ENCODE peak calls at places on chromosomes 12 and 14, in four cellular contexts. R is endothelial cell of umbilical vein, H is H1, V is fibroblast of mammary gland. I is an unnamed sample.

GRCh38 chr14:45633220-45633984 is 380.4 kb upstream of the MIS18BP1 start:
- DNase-seq in R (no peak), V (no peak), H (no peak), I (no peak)

GRCh38 chr14:64266206-64266605 is 28.0 kb downstream of the ESR2 start:
- DNase-seq in V (peak), H (no peak), R (peak), I (no peak)

GRCh38 chr14:77154421-77154820 is 12.8 kb upstream of the ZDHHC22 start:
- DNase-seq in H (no peak), V (no peak), R (no peak), I (no peak)

GRCh38 chr14:73726025-73726961 is 12.1 kb upstream of the PNMA1 start:
- DNase-seq in R (no peak), V (no peak), H (no peak), I (no peak)

GRCh38 chr14:51336304-51336703 is 96.3 kb downstream of the TMX1 start:
- DNase-seq in H (no peak), V (no peak), R (no peak), I (no peak)

GRCh38 chr12:131912526-131913274 is 16.4 kb upstream of the PUS1 start:
- DNase-seq in V (peak), H (no peak), R (peak), I (no peak)

GRCh38 chr14:57295261-57295660 is 26.5 kb downstream of the AP5M1 start:
- DNase-seq in H (no peak), R (no peak), V (no peak), I (no peak)

GRCh38 chr14:31945074-31945613 is 132.0 kb upstream of the ARHGAP5 start:
- DNase-seq in V (no peak), R (no peak), H (no peak), I (no peak)

GRCh38 chr12:118310320-118310719 is 62.4 kb downstream of the TAOK3 start:
- DNase-seq in R (no peak), H (no peak), V (no peak), I (no peak)

GRCh38 chr12:104133861-104134260 is 4.1 kb downstream of the NFYB start:
- DNase-seq in V (peak), R (no peak), H (no peak), I (no peak)

GRCh38 chr14:24440606-24441399 is 1.8 kb downstream of the SDR39U1 start:
- DNase-seq in H (no peak), R (no peak), V (no peak), I (no peak)

GRCh38 chr12:127277882-127278281 is 989.1 kb upstream of the TMEM132C start:
- DNase-seq in V (no peak), R (no peak), H (no peak), I (no peak)

GRCh38 chr12:5904441-5904840 is 40.6 kb downstream of the ANO2 start:
- DNase-seq in H (no peak), R (no peak), V (no peak), I (no peak)

GRCh38 chr12:71439613-71440392 is at the start of gene LGR5:
- DNase-seq in H (no peak), V (no peak), R (peak), I (no peak)

GRCh38 chr12:6435941-6436715 is 8.6 kb upstream of the CD27 start:
- DNase-seq in H (no peak), V (no peak), R (no peak), I (no peak)

GRCh38 chr12:49334226-49334625 is 2.8 kb downstream of the C1QL4 start:
- DNase-seq in V (no peak), R (no peak), H (no peak), I (no peak)

GRCh38 chr12:129696952-129697351 is 206.9 kb downstream of the TMEM132D start:
- DNase-seq in H (no peak), V (no peak), R (no peak), I (no peak)

GRCh38 chr14:38409081-38409705 is 153.3 kb upstream of the CLEC14A start:
- DNase-seq in H (no peak), V (peak), R (no peak), I (no peak)

GRCh38 chr12:1970331-1970900 is 33.8 kb downstream of the DCP1B start:
- DNase-seq in H (no peak), R (no peak), V (no peak), I (no peak)

GRCh38 chr14:57254884-57255283 is 13.8 kb downstream of the EXOC5 start:
- DNase-seq in H (no peak), V (no peak), R (no peak), I (no peak)

GRCh38 chr12:107992870-107993451 is 136.1 kb upstream of the WSCD2 start:
- DNase-seq in H (peak), R (peak), V (peak), I (peak)

GRCh38 chr12:49059385-49060232 is 985 bp downstream of the KMT2D start:
- DNase-seq in R (peak), H (no peak), V (no peak), I (no peak)

GRCh38 chr12:121576851-121577391 is 3.9 kb downstream of the KDM2B start:
- DNase-seq in H (peak), R (no peak), V (peak), I (no peak)

GRCh38 chr12:68505915-68506314 is 104.8 kb upstream of the RAP1B start:
- DNase-seq in R (no peak), H (no peak), V (no peak), I (no peak)

GRCh38 chr12:117105902-117106301 is 6.7 kb upstream of the TESC start:
- DNase-seq in V (no peak), H (no peak), R (no peak), I (no peak)

GRCh38 chr12:78403681-78404080 is 460.9 kb upstream of the SYT1 start:
- DNase-seq in H (no peak), R (no peak), V (peak), I (no peak)

GRCh38 chr12:97160277-97160676 is 253.2 kb downstream of the NEDD1 start:
- DNase-seq in V (no peak), H (no peak), R (no peak), I (no peak)

GRCh38 chr12:49585477-49586445 is 17.8 kb upstream of the MCRS1 start:
- DNase-seq in H (no peak), R (no peak), V (no peak), I (no peak)

GRCh38 chr14:60204843-60205774 is 39.9 kb upstream of the DHRS7 start:
- DNase-seq in V (no peak), H (no peak), R (no peak), I (no peak)

GRCh38 chr12:25071366-25071765 is 122.5 kb upstream of the BCAT1 start:
- DNase-seq in R (peak), V (no peak), H (no peak), I (no peak)

GRCh38 chr14:94341654-94342333 is 18.7 kb upstream of the SERPINA6 start:
- DNase-seq in V (no peak), R (no peak), H (no peak), I (no peak)

GRCh38 chr12:118120579-118121363 is 15.2 kb upstream of the PEBP1 start:
- DNase-seq in H (peak), V (peak), R (peak), I (no peak)

GRCh38 chr12:126159139-126159538 is 1093.9 kb downstream of the AACS start:
- DNase-seq in H (no peak), V (no peak), R (no peak), I (no peak)

GRCh38 chr14:93430889-93431670 is at the start of gene UNC79:
- DNase-seq in R (no peak), V (peak), H (peak), I (no peak)

GRCh38 chr14:52325126-52325525 is 11.0 kb downstream of the PTGER2 start:
- DNase-seq in H (no peak), V (peak), R (no peak), I (no peak)

GRCh38 chr14:64234877-64235651 is 59.1 kb downstream of the ESR2 start:
- DNase-seq in R (no peak), V (peak), H (no peak), I (no peak)

GRCh38 chr14:77991128-77991772 is 178.9 kb upstream of the NRXN3 start:
- DNase-seq in H (no peak), R (no peak), V (no peak), I (no peak)

GRCh38 chr12:59736786-59737185 is 141.0 kb downstream of the SLC16A7 start:
- DNase-seq in H (no peak), R (peak), V (peak), I (no peak)

GRCh38 chr12:119679490-119679889 is 11.6 kb downstream of the PRKAB1 start:
- DNase-seq in V (no peak), H (no peak), R (no peak), I (no peak)

GRCh38 chr12:109944975-109945374 is 44.9 kb downstream of the TCHP start:
- DNase-seq in H (peak), R (peak), V (peak), I (no peak)
- TF ChIP-seq CTCF in H (peak), R (no peak), V (no peak), I (no peak)

DNA sequence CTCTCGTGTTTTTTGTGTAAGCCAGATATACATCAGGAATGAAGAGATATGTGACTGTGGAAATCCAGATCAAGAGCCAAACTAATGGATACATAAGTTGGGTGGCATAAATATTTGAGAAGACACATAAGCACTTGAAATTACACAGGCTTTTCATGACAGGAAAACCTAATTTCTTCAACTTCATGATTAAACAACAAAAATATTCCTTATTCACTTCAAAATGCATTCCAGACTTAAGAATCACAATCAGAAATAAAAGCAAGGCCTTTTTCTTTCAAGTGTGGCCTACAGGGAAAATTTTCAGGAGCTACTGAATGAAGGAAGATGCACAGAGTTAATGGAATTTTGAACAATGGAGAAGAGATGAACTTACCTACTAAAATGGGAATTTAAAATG is 515.6 kb downstream of the FOXG1 start:
- DNase-seq in V (peak), H (no peak), R (no peak), I (no peak)
- H3K4me3 ChIP-seq in V (no peak), H (no peak), R (no peak), I (no peak)

GRCh38 chr14:99647407-99647806 is 2.5 kb downstream of the HHIPL1 start:
- DNase-seq in R (no peak), V (peak), H (no peak), I (no peak)

GRCh38 chr14:99649643-99650042 is 4.7 kb downstream of the HHIPL1 start:
- DNase-seq in V (no peak), H (no peak), R (no peak), I (no peak)

GRCh38 chr14:99649219-99649618 is 4.3 kb downstream of the HHIPL1 start:
- DNase-seq in H (no peak), V (peak), R (no peak), I (no peak)

GRCh38 chr14:99650189-99650588 is 5.3 kb downstream of the HHIPL1 start:
- DNase-seq in H (no peak), R (no peak), V (no peak), I (no peak)

GRCh38 chr14:99648385-99648784 is 3.5 kb downstream of the HHIPL1 start:
- DNase-seq in V (no peak), R (no peak), H (no peak), I (no peak)
- TF ChIP-seq CTCF in V (no peak), R (no peak), H (no peak), I (no peak)

GRCh38 chr12:13130981-13131380 is 27.5 kb upstream of the GSG1 start:
- DNase-seq in H (no peak), R (no peak), V (no peak), I (no peak)

GRCh38 chr12:13133886-13134285 is 30.4 kb upstream of the GSG1 start:
- DNase-seq in H (no peak), V (no peak), R (no peak), I (no peak)

DNA sequence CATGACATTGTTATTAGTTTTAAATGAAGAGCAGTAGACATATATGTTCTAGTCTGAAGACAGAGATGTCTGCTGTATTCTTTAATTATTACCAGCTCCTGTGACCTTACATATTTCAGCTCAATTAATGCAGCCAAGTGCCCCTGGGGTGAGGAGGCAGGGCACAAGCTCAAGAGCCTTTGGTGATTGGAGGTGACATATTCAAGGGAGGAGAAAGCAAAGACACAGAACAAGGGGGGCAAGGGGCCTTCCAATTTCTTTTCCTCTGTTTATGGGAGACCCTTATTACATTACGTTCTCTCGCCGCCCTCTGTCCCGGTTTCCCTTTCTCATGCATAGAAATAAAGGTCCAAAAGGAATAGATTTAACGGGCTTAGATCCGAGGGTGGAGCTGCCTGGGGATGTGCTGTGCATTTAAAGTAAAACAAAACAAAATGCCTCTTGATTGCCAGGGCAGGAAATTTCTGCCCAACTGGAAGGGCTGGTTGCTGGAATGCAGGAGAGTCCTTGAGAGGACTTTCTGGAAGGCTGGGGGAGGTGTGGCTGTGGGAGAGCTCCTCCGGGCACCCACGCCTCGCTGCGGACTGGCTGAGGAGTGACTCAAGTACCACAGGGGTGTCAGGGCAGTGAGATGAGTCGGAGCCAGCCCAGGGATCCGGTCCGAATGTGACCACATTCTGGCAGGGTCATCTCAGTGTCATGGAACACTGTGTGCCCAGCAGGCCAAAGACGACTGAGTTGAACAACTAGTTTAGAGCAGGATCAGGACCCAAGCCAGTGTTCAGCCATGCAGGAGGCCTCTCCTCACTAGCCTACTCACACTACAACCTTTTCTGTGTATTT is 32.1 kb upstream of the GSG1 start:
- DNase-seq in R (peak), H (peak), V (peak), I (peak)
- H3K4me3 ChIP-seq in R (no peak), H (no peak), V (no peak), I (peak)

GRCh38 chr12:110906088-110906487 is 14.3 kb downstream of the MYL2 start:
- DNase-seq in V (no peak), R (no peak), H (no peak), I (no peak)
- TF ChIP-seq CTCF in V (no peak), R (no peak), H (no peak), I (peak)

I was measured in LNCaP clone FGC.